ENCODE peak calls at places on chromosome 10, in nine cellular contexts. V, I, Y, N, J, M, B, E and W are unnamed samples. For H3K9me3 and H3K4me1, the result is how much of the 10 kb centered on the place peaks cover.

GRCh38 chr10:4280481-4281206 is 495.6 kb upstream of the KLF6 start:
- DNase-seq in V (peak), I (no peak), Y (no peak), N (peak), J (no peak), M (no peak), B (peak), E (peak), W (no peak)

GRCh38 chr10:88781206-88781605 is 21.3 kb upstream of the LIPM start:
- DNase-seq in V (no peak), I (no peak), Y (no peak), N (no peak), J (no peak), M (no peak), B (no peak), E (no peak), W (no peak)

GRCh38 chr10:78328592-78329404 is 295.1 kb downstream of the RPS24 start:
- DNase-seq in V (no peak), I (no peak), Y (no peak), N (no peak), J (no peak), M (no peak), B (no peak), E (no peak), W (no peak)

GRCh38 chr10:78307576-78307975 is 273.9 kb downstream of the RPS24 start:
- DNase-seq in V (no peak), I (no peak), Y (no peak), N (no peak), J (no peak), M (no peak), B (no peak), E (no peak), W (no peak)

GRCh38 chr10:11162828-11163599 is 145.3 kb downstream of the CELF2 start:
- DNase-seq in V (no peak), I (peak), Y (no peak), N (peak), J (no peak), M (peak), B (peak), E (no peak), W (peak)

GRCh38 chr10:70052462-70053211 is at the start of gene MACROH2A2:
- DNase-seq in V (peak), I (peak), Y (no peak), N (peak), J (peak), M (no peak), B (peak), E (peak), W (peak)

GRCh38 chr10:51510231-51510630 is 189.2 kb downstream of the CSTF2T start:
- DNase-seq in V (no peak), I (no peak), Y (no peak), N (no peak), J (no peak), M (no peak), B (no peak), E (no peak), W (no peak)

GRCh38 chr10:97844672-97845071 is 5.0 kb upstream of the GOLGA7B start:
- DNase-seq in V (no peak), I (no peak), Y (no peak), N (no peak), J (no peak), M (no peak), B (no peak), E (no peak), W (no peak)

GRCh38 chr10:36017141-36017540 is 375.0 kb upstream of the FZD8 start:
- DNase-seq in V (no peak), I (no peak), Y (no peak), N (no peak), J (no peak), M (no peak), B (no peak), E (no peak), W (no peak)

GRCh38 chr10:31697271-31698168 is 231.1 kb downstream of the ARHGAP12 start:
- DNase-seq in V (peak), I (peak), Y (no peak), N (peak), J (peak), M (peak), B (peak), E (peak), W (peak)

GRCh38 chr10:58280982-58281752 is 12.2 kb downstream of the CISD1 start:
- DNase-seq in V (no peak), I (no peak), Y (no peak), N (no peak), J (no peak), M (no peak), B (no peak), E (peak), W (no peak)

GRCh38 chr10:27474741-27475140 is 29.4 kb upstream of the RAB18 start:
- DNase-seq in V (no peak), I (no peak), Y (no peak), N (no peak), J (no peak), M (no peak), B (no peak), E (no peak), W (no peak)

GRCh38 chr10:43231523-43232078 is 35.3 kb downstream of the RASGEF1A start:
- DNase-seq in V (peak), I (peak), Y (no peak), N (no peak), J (peak), M (no peak), B (peak), E (no peak), W (no peak)

GRCh38 chr10:70478191-70479160 is at the start of gene PALD1:
- DNase-seq in V (peak), I (peak), Y (peak), N (peak), J (peak), M (no peak), B (peak), E (peak), W (peak)

GRCh38 chr10:24998044-24998443 is 17.9 kb downstream of the ENKUR start:
- DNase-seq in V (no peak), I (no peak), Y (no peak), N (no peak), J (no peak), M (no peak), B (no peak), E (no peak), W (no peak)

GRCh38 chr10:104347295-104348045 is 6.2 kb upstream of the CFAP58 start:
- DNase-seq in V (no peak), I (no peak), Y (no peak), N (no peak), J (no peak), M (no peak), B (no peak), E (no peak), W (no peak)

GRCh38 chr10:97096327-97097153 is 89.2 kb downstream of the SLIT1 start:
- DNase-seq in V (no peak), I (peak), Y (no peak), N (no peak), J (no peak), M (no peak), B (no peak), E (no peak), W (peak)

GRCh38 chr10:79056736-79057391 is 11.9 kb upstream of the ZMIZ1 start:
- DNase-seq in V (peak), I (no peak), Y (no peak), N (no peak), J (peak), M (no peak), B (no peak), E (no peak), W (no peak)

GRCh38 chr10:87842776-87843497 is 20.4 kb downstream of the KLLN start:
- DNase-seq in V (no peak), I (no peak), Y (no peak), N (no peak), J (no peak), M (no peak), B (no peak), E (peak), W (no peak)

GRCh38 chr10:124093076-124093773 is at the start of gene CHST15:
- DNase-seq in V (peak), I (peak), Y (no peak), N (peak), J (peak), M (no peak), B (no peak), E (peak), W (peak)

GRCh38 chr10:86292462-86293322 is 73.9 kb downstream of the GRID1 start:
- DNase-seq in V (no peak), I (peak), Y (no peak), N (no peak), J (no peak), M (no peak), B (no peak), E (no peak), W (no peak)

GRCh38 chr10:62433181-62433692 is 59.1 kb downstream of the ZNF365 start:
- DNase-seq in V (peak), I (peak), Y (peak), N (no peak), J (peak), M (no peak), B (peak), E (peak), W (no peak)

GRCh38 chr10:16967000-16967865 is 150.0 kb upstream of the RSU1 start:
- DNase-seq in V (no peak), I (no peak), Y (no peak), N (peak), J (no peak), M (no peak), B (no peak), E (peak), W (no peak)

GRCh38 chr10:50932113-50932512 is 46.7 kb upstream of the A1CF start:
- DNase-seq in V (peak), I (no peak), Y (no peak), N (peak), J (no peak), M (no peak), B (no peak), E (no peak), W (no peak)

GRCh38 chr10:107800061-107800460 is 635.6 kb upstream of the SORCS1 start:
- DNase-seq in V (no peak), I (no peak), Y (no peak), N (no peak), J (no peak), M (no peak), B (no peak), E (no peak), W (no peak)

GRCh38 chr10:22931948-22932347 is 4.1 kb downstream of the ARMC3 start:
- DNase-seq in V (peak), I (no peak), Y (no peak), N (no peak), J (no peak), M (no peak), B (no peak), E (peak), W (no peak)

GRCh38 chr10:95756061-95756751 is at the start of gene ENTPD1:
- DNase-seq in V (no peak), I (no peak), Y (no peak), N (peak), J (peak), M (no peak), B (no peak), E (no peak), W (no peak)

GRCh38 chr10:1550291-1550595 is 187.1 kb downstream of the ADARB2 start:
- DNase-seq in V (no peak), I (no peak), Y (no peak), N (no peak), J (peak), M (no peak), B (no peak), E (no peak), W (no peak)

GRCh38 chr10:1550616-1551015 is 186.7 kb downstream of the ADARB2 start:
- DNase-seq in V (no peak), I (no peak), Y (no peak), N (no peak), J (no peak), M (no peak), B (no peak), E (no peak), W (no peak)

GRCh38 chr10:1552415-1552814 is 184.9 kb downstream of the ADARB2 start:
- DNase-seq in V (no peak), I (no peak), Y (no peak), N (no peak), J (peak), M (no peak), B (no peak), E (no peak), W (no peak)

GRCh38 chr10:1552881-1553595 is 184.3 kb downstream of the ADARB2 start:
- DNase-seq in V (peak), I (no peak), Y (no peak), N (no peak), J (peak), M (no peak), B (no peak), E (no peak), W (peak)

DNA sequence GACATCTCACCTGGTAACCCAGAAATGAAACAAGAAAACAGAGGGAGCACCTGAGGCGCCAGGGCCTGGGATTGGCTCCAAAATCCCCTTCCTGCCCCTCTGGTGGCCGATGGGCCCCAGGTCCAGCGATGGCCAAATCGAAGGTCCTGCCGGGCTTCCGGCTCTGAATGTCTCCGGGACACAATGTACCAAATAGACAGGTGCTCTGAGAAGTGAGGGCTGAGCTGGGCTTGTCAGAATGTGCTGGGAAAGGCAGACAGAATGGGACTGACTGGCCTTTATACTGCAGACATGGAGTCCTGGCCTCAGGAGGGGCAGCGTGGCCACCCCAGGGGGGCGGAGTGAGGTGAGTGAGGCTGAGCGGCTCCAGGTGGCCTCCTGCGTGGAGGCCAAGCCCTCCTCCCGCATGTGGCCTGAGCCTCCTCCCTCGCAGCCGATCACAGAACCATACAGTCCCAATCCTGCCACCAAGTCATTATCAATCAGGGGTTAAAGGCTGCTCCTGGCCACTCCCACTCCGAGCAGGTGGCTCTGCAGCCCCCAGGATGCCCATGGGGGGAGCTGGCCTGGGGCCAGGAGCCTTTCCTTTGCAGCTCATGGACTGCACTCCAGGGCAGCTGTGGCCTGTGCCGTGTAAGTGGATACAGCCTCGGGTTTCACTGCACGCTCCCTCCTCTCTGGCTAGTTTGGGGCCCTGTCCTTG is 185.5 kb downstream of the ADARB2 start:
- DNase-seq in V (no peak), I (no peak), Y (no peak), N (no peak), J (peak), M (no peak), B (no peak), E (no peak), W (no peak)
- H3K9me3 ChIP-seq in V (under half), I (under half), Y (under half), N (under half), J (under half), M (under half), B (under half), E (under half), W (under half)

GRCh38 chr10:103072276-103072675 is 120.8 kb downstream of the NT5C2 start:
- DNase-seq in V (no peak), I (no peak), Y (no peak), N (no peak), J (no peak), M (no peak), B (no peak), E (no peak), W (no peak)

GRCh38 chr10:103067484-103067883 is 125.6 kb downstream of the NT5C2 start:
- DNase-seq in V (no peak), I (no peak), Y (no peak), N (no peak), J (no peak), M (no peak), B (no peak), E (no peak), W (no peak)

GRCh38 chr10:103072891-103073290 is 120.2 kb downstream of the NT5C2 start:
- DNase-seq in V (no peak), I (no peak), Y (no peak), N (no peak), J (no peak), M (no peak), B (no peak), E (no peak), W (no peak)

GRCh38 chr10:103067951-103068350 is 125.1 kb downstream of the NT5C2 start:
- DNase-seq in V (no peak), I (no peak), Y (no peak), N (no peak), J (no peak), M (no peak), B (no peak), E (no peak), W (no peak)

GRCh38 chr10:103069453-103070331 is 123.4 kb downstream of the NT5C2 start:
- DNase-seq in V (peak), I (peak), Y (peak), N (peak), J (no peak), M (no peak), B (peak), E (peak), W (peak)
- TF ChIP-seq CTCF in V (peak), I (peak), Y (peak), N (peak), J (peak), M (peak), B (peak), E (peak), W (peak)

GRCh38 chr10:74587109-74587508 is 239.3 kb upstream of the KAT6B start:
- DNase-seq in V (no peak), I (no peak), Y (no peak), N (no peak), J (no peak), M (no peak), B (no peak), E (no peak), W (no peak)
- H3K4me1 ChIP-seq in V (under half), I (under half), Y (under half), N (under half), J (under half), M (half or more), B (under half), E (under half), W (under half)

GRCh38 chr10:34164029-34164428 is 651.1 kb downstream of the PARD3 start:
- DNase-seq in V (no peak), I (no peak), Y (no peak), N (no peak), J (no peak), M (no peak), B (no peak), E (no peak), W (no peak)

GRCh38 chr10:34161948-34162347 is 653.1 kb downstream of the PARD3 start:
- DNase-seq in V (no peak), I (no peak), Y (peak), N (no peak), J (no peak), M (no peak), B (no peak), E (no peak), W (no peak)

GRCh38 chr10:34160595-34160994 is 654.5 kb downstream of the PARD3 start:
- DNase-seq in V (no peak), I (no peak), Y (no peak), N (no peak), J (no peak), M (no peak), B (no peak), E (no peak), W (no peak)

GRCh38 chr10:34168429-34168828 is 646.7 kb downstream of the PARD3 start:
- DNase-seq in V (no peak), I (no peak), Y (no peak), N (peak), J (peak), M (no peak), B (no peak), E (no peak), W (no peak)

DNA sequence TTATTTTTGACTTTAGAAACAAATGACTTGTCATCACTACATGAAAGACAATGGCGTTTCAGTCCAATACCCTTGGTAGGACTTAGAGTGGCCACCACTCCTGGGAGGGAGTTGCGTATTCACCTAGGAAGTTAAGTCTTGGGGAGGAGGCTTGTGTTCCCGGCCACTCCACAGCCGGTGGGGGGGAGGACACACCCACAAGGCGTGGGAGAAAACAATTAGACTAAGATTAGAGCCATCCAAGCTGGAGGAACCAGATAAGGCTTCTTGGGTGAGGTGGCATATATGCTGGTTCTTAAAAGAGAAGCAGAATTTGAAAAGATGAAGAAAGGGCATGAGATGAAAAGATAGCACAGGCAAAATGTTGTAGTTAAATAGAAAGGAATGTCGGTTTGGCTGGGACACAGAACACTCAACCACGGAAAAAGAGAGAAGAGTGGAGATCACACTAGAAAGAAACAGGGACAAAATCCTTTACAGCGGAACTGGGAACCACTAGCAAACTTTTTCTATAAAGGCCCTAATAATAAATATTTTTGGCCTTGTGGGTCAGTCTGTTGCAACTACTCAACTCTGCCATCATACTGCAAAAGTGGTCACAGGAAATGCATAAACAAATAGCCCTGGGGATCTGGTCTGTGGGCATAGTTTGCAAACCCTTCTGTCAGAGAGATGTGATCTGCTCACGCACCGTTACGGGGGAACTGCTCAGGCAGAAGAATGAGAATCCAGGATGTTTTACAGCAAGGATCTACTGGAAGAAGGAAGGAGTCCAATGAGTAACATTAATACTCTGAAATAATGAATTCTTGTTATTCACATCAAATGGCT is 651.8 kb downstream of the PARD3 start:
- DNase-seq in V (no peak), I (no peak), Y (peak), N (no peak), J (no peak), M (no peak), B (no peak), E (peak), W (no peak)
- H3K9me3 ChIP-seq in V (under half), I (under half), Y (under half), N (under half), J (under half), M (under half), B (under half), E (under half), W (under half)